ENCODE peak calls at places on chromosome 19, in nine cellular contexts. H, U, O, N, I, B, P, Q and K are unnamed samples.

GRCh38 chr19:1768248-1768647 is 14.9 kb downstream of the ONECUT3 start:
- DNase-seq in H (no peak), U (no peak), O (no peak), N (no peak), I (no peak), B (no peak), P (peak), Q (no peak), K (peak)

GRCh38 chr19:58571575-58571947 is 1.6 kb downstream of the MZF1 start:
- DNase-seq in H (no peak), U (no peak), O (no peak), N (no peak), I (no peak), B (no peak), P (no peak), Q (no peak), K (no peak)

GRCh38 chr19:17470204-17470841 is at the start of gene SLC27A1:
- DNase-seq in H (peak), U (peak), O (peak), N (peak), I (peak), B (peak), P (peak), Q (peak), K (peak)

GRCh38 chr19:13984186-13984585 is 21.9 kb downstream of the RFX1 start:
- DNase-seq in H (no peak), U (no peak), O (peak), N (no peak), I (no peak), B (no peak), P (no peak), Q (no peak), K (no peak)

GRCh38 chr19:55111238-55111831 is 6.1 kb downstream of the PPP1R12C start:
- DNase-seq in H (no peak), U (no peak), O (no peak), N (no peak), I (no peak), B (no peak), P (no peak), Q (no peak), K (no peak)

GRCh38 chr19:19444694-19445155 is 39.2 kb downstream of the GATAD2A start:
- DNase-seq in H (no peak), U (peak), O (no peak), N (peak), I (peak), B (no peak), P (no peak), Q (no peak), K (peak)

GRCh38 chr19:38081547-38082255 is 142.3 kb downstream of the DPF1 start:
- DNase-seq in H (no peak), U (no peak), O (no peak), N (no peak), I (no peak), B (no peak), P (no peak), Q (no peak), K (no peak)

GRCh38 chr19:10152100-10152499 is 32.4 kb upstream of the EIF3G start:
- DNase-seq in H (no peak), U (no peak), O (no peak), N (no peak), I (no peak), B (no peak), P (no peak), Q (no peak), K (no peak)

GRCh38 chr19:6587998-6588507 is 2.9 kb downstream of the CD70 start:
- DNase-seq in H (no peak), U (no peak), O (no peak), N (no peak), I (no peak), B (no peak), P (no peak), Q (no peak), K (peak)

GRCh38 chr19:14118165-14119051 is 846 bp upstream of the PRKACA start:
- DNase-seq in H (peak), U (peak), O (no peak), N (peak), I (no peak), B (peak), P (no peak), Q (peak), K (peak)

GRCh38 chr19:55305491-55305890 is 19.6 kb downstream of the TMEM150B start:
- DNase-seq in H (peak), U (peak), O (peak), N (peak), I (no peak), B (peak), P (peak), Q (no peak), K (peak)

GRCh38 chr19:2549701-2550191 is 73.8 kb downstream of the GADD45B start:
- DNase-seq in H (no peak), U (peak), O (no peak), N (no peak), I (peak), B (no peak), P (no peak), Q (peak), K (no peak)

GRCh38 chr19:1104452-1105216 is 840 bp downstream of the GPX4 start:
- DNase-seq in H (peak), U (peak), O (peak), N (peak), I (no peak), B (peak), P (peak), Q (peak), K (peak)

GRCh38 chr19:46607441-46607841 is 6.3 kb downstream of the CALM3 start:
- DNase-seq in H (no peak), U (no peak), O (no peak), N (no peak), I (no peak), B (no peak), P (no peak), Q (peak), K (no peak)

GRCh38 chr19:2561895-2562294 is 86.0 kb downstream of the GADD45B start:
- DNase-seq in H (no peak), U (no peak), O (no peak), N (peak), I (no peak), B (peak), P (no peak), Q (no peak), K (no peak)

GRCh38 chr19:39319892-39320168 is 833 bp downstream of the LRFN1 start:
- DNase-seq in H (no peak), U (no peak), O (no peak), N (no peak), I (no peak), B (no peak), P (no peak), Q (no peak), K (no peak)

GRCh38 chr19:49950956-49951526 is 9.9 kb downstream of the SIGLEC11 start:
- DNase-seq in H (no peak), U (no peak), O (no peak), N (no peak), I (no peak), B (no peak), P (no peak), Q (no peak), K (no peak)